ENCODE peak calls at places on chromosomes 7 and 10, in four cellular contexts. C is GM12878, X is endothelial cell of umbilical vein, I is HCT116. S is an unnamed sample.

GRCh38 chr7:47190462-47190861 is 391.4 kb downstream of the TNS3 start:
- DNase-seq in C (no peak), X (no peak), I (no peak), S (no peak)

GRCh38 chr7:86201767-86202166 is 441.9 kb upstream of the GRM3 start:
- DNase-seq in C (no peak), X (no peak), I (no peak), S (no peak)

GRCh38 chr10:72692057-72692891 is at the start of gene MCU:
- DNase-seq in C (no peak), X (peak; percentile 96), I (no peak), S (peak; percentile 98)

GRCh38 chr7:141663081-141663510 is 38.9 kb downstream of the DENND11 start:
- DNase-seq in C (no peak), X (peak; percentile 90), I (no peak), S (peak; percentile 75)

GRCh38 chr10:111837985-111838384 is 345.6 kb downstream of the GPAM start:
- DNase-seq in C (no peak), X (no peak), I (no peak), S (no peak)

GRCh38 chr10:373516-374309 is 238.5 kb downstream of the ZMYND11 start:
- DNase-seq in C (no peak), X (peak; percentile 31), I (no peak), S (no peak)

GRCh38 chr10:133277993-133278576 is 1.4 kb upstream of the ADAM8 start:
- DNase-seq in C (no peak), X (no peak), I (no peak), S (no peak)

GRCh38 chr10:51956822-51957221 is 257.4 kb upstream of the CSTF2T start:
- DNase-seq in C (no peak), X (no peak), I (no peak), S (no peak)

GRCh38 chr7:6430271-6430940 is 17.3 kb downstream of the DAGLB start:
- DNase-seq in C (no peak), X (no peak), I (no peak), S (no peak)

GRCh38 chr10:4670737-4671136 is 155.3 kb upstream of the AKR1E2 start:
- DNase-seq in C (no peak), X (no peak), I (no peak), S (no peak)

GRCh38 chr10:116101616-116102015 is 171.4 kb downstream of the GFRA1 start:
- DNase-seq in C (no peak), X (no peak), I (no peak), S (no peak)

GRCh38 chr10:13893926-13894325 is 307.2 kb downstream of the PRPF18 start:
- DNase-seq in C (no peak), X (peak; percentile 41), I (no peak), S (no peak)

GRCh38 chr7:96320437-96320836 is 1.5 kb downstream of the SLC25A13 start:
- DNase-seq in C (peak; percentile 52), X (no peak), I (no peak), S (no peak)

GRCh38 chr10:49161411-49161997 is 26.7 kb downstream of the TMEM273 start:
- DNase-seq in C (no peak), X (peak; percentile 7), I (no peak), S (no peak)

GRCh38 chr7:158957507-158957900 is 101.1 kb downstream of the DYNC2I1 start:
- DNase-seq in C (no peak), X (no peak), I (no peak), S (peak; percentile 57)

GRCh38 chr10:91772461-91772860 is 25.8 kb upstream of the TNKS2 start:
- DNase-seq in C (no peak), X (no peak), I (no peak), S (no peak)

GRCh38 chr7:9231683-9232082 is 798.3 kb downstream of the NXPH1 start:
- DNase-seq in C (no peak), X (no peak), I (no peak), S (no peak)

GRCh38 chr10:42896735-42897134 is 114.1 kb downstream of the BMS1 start:
- DNase-seq in C (no peak), X (no peak), I (no peak), S (no peak)

GRCh38 chr7:42476255-42476654 is 239.2 kb upstream of the GLI3 start:
- DNase-seq in C (no peak), X (no peak), I (no peak), S (no peak)

GRCh38 chr7:105268056-105268455 is 120.7 kb downstream of the SRPK2 start:
- DNase-seq in C (no peak), X (no peak), I (no peak), S (no peak)

GRCh38 chr7:105268511-105269392 is 120.0 kb downstream of the SRPK2 start:
- DNase-seq in C (no peak), X (peak; percentile 74), I (no peak), S (peak; percentile 30)

GRCh38 chr7:105264707-105265106 is 124.0 kb downstream of the SRPK2 start:
- DNase-seq in C (no peak), X (no peak), I (no peak), S (no peak)

GRCh38 chr7:105269397-105269796 is 119.3 kb downstream of the SRPK2 start:
- DNase-seq in C (no peak), X (peak; percentile 66), I (no peak), S (no peak)

DNA sequence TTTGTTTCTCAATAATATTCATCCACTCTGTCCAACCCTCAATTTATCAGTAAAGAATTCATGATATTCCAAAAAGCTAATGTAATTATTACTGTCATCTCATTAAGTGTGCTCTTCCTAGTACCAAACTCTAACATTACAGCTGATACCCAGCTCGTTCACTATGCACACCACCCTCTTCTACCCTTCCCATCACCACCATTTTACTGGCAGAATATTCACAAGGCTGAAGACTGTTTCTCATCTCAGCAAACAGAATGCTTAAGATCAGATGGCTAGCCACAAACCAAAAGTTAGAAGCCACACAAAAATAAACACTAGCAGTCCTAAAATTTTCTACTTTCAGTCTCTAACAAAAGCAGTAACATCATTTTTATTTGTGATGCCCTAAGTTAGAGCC is 121.5 kb downstream of the SRPK2 start:
- DNase-seq in C (no peak), X (no peak), I (no peak), S (no peak)
- H3K27ac ChIP-seq in C (peak overlapping the region; percentile 13), X (no peak overlapping the region), I (no peak overlapping the region), S (no peak overlapping the region)

GRCh38 chr7:73830872-73831655 is at the start of gene CLDN4:
- DNase-seq in C (no peak), X (no peak), I (peak; percentile 93), S (peak; percentile 98)
- H3K9ac ChIP-seq in C (no peak within 1 kb of the TSS), X (no peak within 1 kb of the TSS), I (peak within 1 kb of the TSS; percentile 99), S (peak within 1 kb of the TSS; percentile 99)

GRCh38 chr10:11058014-11058413 is 40.3 kb downstream of the CELF2 start:
- DNase-seq in C (no peak), X (no peak), I (no peak), S (no peak)

GRCh38 chr10:11057448-11057847 is 39.8 kb downstream of the CELF2 start:
- DNase-seq in C (no peak), X (no peak), I (no peak), S (no peak)

GRCh38 chr10:11058965-11059364 is 41.3 kb downstream of the CELF2 start:
- DNase-seq in C (no peak), X (no peak), I (no peak), S (no peak)

GRCh38 chr10:11057018-11057417 is 39.3 kb downstream of the CELF2 start:
- DNase-seq in C (no peak), X (no peak), I (no peak), S (no peak)
- H3K27ac ChIP-seq in C (no peak overlapping the region), X (no peak overlapping the region), I (no peak overlapping the region), S (no peak overlapping the region)

DNA sequence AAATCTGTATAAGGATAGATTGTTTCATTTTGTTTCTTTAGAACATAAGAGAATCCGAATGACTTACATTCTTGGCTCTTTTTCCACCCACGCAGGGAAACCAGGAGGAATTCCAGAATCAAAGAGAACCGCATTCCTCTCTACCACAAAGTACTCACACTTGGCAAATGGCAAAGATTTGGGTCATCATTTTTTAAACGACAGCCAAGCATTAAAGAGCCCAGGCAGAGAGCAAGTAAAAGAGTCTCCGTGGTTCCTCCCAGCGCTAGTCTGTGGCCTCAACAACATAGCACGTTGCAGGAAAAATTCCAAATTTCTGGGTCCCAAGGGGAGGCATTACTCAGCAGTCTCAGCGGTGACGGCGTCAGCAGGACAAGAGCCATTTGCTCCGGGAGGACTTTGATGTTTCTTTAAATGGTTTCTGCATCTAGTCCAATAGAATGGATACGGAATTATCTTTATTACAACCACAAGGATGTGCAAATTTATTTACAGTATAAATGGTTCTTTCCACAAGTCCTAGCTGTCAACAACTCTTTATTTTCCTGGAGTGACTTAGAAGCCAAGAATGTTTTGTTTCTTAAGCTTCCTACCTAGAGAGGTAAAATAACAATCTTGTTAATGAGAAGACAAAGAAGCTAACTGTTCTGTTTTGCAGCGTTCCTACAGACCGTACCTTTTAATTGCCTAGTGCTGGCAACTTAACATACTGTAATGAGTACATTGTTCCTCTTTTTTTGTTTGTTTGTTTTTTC is 232.5 kb downstream of the SKIDA1 start:
- DNase-seq in C (no peak), X (peak; percentile 82), I (peak; percentile 95), S (peak; percentile 34)
- H3K9ac ChIP-seq in C (no peak overlapping the region), X (peak overlapping the region; percentile 76), I (peak overlapping the region; percentile 19), S (no peak overlapping the region)

DNA sequence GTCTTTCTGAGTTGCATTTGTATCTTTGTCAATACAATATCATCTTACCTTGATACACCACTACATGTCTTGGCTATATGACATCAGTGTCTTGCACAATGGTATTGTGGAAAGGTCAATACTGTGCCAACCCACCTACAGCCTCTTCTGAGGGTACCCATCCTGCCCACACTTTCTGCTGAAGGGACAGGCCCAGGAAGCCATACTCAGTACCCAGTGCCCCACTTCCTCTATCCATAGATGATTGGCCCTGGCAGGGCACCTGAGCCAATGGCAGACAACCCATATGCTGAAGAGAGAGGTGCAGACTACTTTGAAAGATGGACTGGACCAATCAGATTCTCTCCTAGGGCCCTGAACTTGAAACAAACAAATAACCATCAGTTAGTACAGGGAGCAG is 152.0 kb upstream of the ADO start:
- DNase-seq in C (no peak), X (no peak), I (no peak), S (no peak)
- H3K27ac ChIP-seq in C (peak overlapping the region; percentile 90), X (no peak overlapping the region), I (no peak overlapping the region), S (no peak overlapping the region)

GRCh38 chr7:137682596-137682995 is 164.2 kb downstream of the DGKI start:
- DNase-seq in C (no peak), X (no peak), I (no peak), S (no peak)

GRCh38 chr7:137684776-137685175 is 162.0 kb downstream of the DGKI start:
- DNase-seq in C (no peak), X (no peak), I (no peak), S (no peak)

GRCh38 chr7:137684316-137684715 is 162.5 kb downstream of the DGKI start:
- DNase-seq in C (no peak), X (no peak), I (no peak), S (no peak)

GRCh38 chr7:137687556-137688280 is 159.1 kb downstream of the DGKI start:
- DNase-seq in C (no peak), X (peak; percentile 54), I (no peak), S (no peak)

DNA sequence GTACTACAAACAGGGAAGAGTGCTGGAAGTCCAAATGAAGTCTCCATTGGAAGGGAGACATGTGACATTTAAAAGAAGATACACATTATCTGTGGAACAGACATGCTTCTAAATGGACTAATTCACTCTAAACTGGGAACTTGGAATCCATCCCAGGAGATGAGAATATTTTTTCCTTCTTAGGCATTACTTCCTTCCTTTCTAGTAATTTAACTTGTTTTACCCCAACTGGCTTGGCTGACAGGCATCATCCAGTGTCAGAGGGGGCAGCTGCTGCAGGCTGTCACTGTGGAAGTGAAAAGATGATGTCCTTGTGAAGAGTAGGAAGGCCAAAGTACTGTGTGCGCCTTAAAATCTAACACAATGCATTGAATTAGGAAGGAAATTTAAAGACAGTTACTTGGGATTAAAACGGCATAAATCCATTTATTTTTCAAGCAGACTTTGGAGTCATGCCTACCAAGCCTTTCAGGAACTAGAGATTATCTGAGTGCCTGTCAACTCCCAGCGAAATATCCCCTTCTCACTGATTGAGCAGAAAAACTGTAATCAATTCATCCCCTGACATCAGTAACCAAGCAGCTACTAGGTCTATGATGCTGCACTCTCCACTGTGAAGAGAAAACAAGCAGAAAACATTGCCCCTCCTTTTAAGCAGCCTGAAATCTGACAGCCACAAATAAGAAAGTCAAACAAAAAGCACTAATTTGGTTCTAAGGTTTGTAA is 161.2 kb downstream of the DGKI start:
- DNase-seq in C (no peak), X (no peak), I (no peak), S (no peak)
- H3K9ac ChIP-seq in C (no peak overlapping the region), X (no peak overlapping the region), I (no peak overlapping the region), S (no peak overlapping the region)

S was measured in colonic mucosa.